ENCODE peak calls at places on chromosome 6, in seven cellular contexts. F is fibroblast of lung, J is lung, N is ovary, H is thoracic aorta, Z is pancreas, I is mucosa of descending colon. Y is an unnamed sample.

GRCh38 chr6:39203804-39204495 is 25.3 kb downstream of the KCNK5 start:
- DNase-seq in F (no peak), J (peak; percentile 91), N (no peak), H (no peak), Z (no peak), I (peak; percentile 94), Y (no peak)

GRCh38 chr6:34370371-34370770 is 22.1 kb downstream of the NUDT3 start:
- DNase-seq in F (no peak), J (no peak), N (no peak), H (no peak), Z (no peak), I (no peak), Y (no peak)

GRCh38 chr6:168165373-168165772 is 86.4 kb upstream of the FRMD1 start:
- DNase-seq in F (no peak), J (peak; percentile 13), N (no peak), H (no peak), Z (no peak), I (no peak), Y (peak; percentile 52)

GRCh38 chr6:16127471-16127870 is 1.4 kb upstream of the MYLIP start:
- DNase-seq in F (no peak), J (no peak), N (no peak), H (no peak), Z (no peak), I (no peak), Y (no peak)

GRCh38 chr6:99341862-99342455 is 7.5 kb downstream of the FAXC start:
- DNase-seq in F (no peak), J (no peak), N (no peak), H (no peak), Z (no peak), I (no peak), Y (no peak)

GRCh38 chr6:155117266-155117665 is 122.2 kb downstream of the TIAM2 start:
- DNase-seq in F (peak; percentile 69), J (no peak), N (no peak), H (no peak), Z (no peak), I (no peak), Y (no peak)

GRCh38 chr6:11621119-11621518 is 83.6 kb downstream of the TMEM170B start:
- DNase-seq in F (no peak), J (no peak), N (no peak), H (no peak), Z (no peak), I (no peak), Y (no peak)

GRCh38 chr6:106514281-106514885 is 114.9 kb downstream of the RTN4IP1 start:
- DNase-seq in F (no peak), J (no peak), N (no peak), H (no peak), Z (no peak), I (no peak), Y (no peak)

GRCh38 chr6:170375661-170376060 is 69.1 kb downstream of the FAM120B start:
- DNase-seq in F (no peak), J (no peak), N (no peak), H (no peak), Z (no peak), I (no peak), Y (no peak)

GRCh38 chr6:113901482-113901881 is 44.3 kb downstream of the MARCKS start:
- DNase-seq in F (peak; percentile 12), J (no peak), N (no peak), H (no peak), Z (no peak), I (no peak), Y (no peak)

GRCh38 chr6:118618676-118619377 is 32.6 kb downstream of the CEP85L start:
- DNase-seq in F (peak; percentile 38), J (peak; percentile 50), N (no peak), H (peak; percentile 7), Z (peak; percentile 76), I (no peak), Y (peak; percentile 72)

GRCh38 chr6:156883497-156884252 is 106.5 kb downstream of the ARID1B start:
- DNase-seq in F (peak; percentile 20), J (peak; percentile 41), N (no peak), H (no peak), Z (no peak), I (no peak), Y (no peak)

GRCh38 chr6:157767071-157767750 is 55.8 kb upstream of the SNX9 start:
- DNase-seq in F (no peak), J (no peak), N (no peak), H (no peak), Z (no peak), I (no peak), Y (no peak)

GRCh38 chr6:167493961-167494697 is 169.2 kb downstream of the TTLL2 start:
- DNase-seq in F (no peak), J (no peak), N (peak; percentile 88), H (no peak), Z (peak; percentile 45), I (peak; percentile 63), Y (peak; percentile 64)

GRCh38 chr6:10028202-10028601 is 386.7 kb downstream of the TFAP2A start:
- DNase-seq in F (no peak), J (no peak), N (no peak), H (no peak), Z (no peak), I (no peak), Y (no peak)

GRCh38 chr6:143286280-143286795 is 164.2 kb downstream of the ADAT2 start:
- DNase-seq in F (peak; percentile 36), J (no peak), N (no peak), H (no peak), Z (no peak), I (no peak), Y (no peak)

GRCh38 chr6:79263366-79263765 is 28.9 kb upstream of the HMGN3 start:
- DNase-seq in F (no peak), J (no peak), N (no peak), H (no peak), Z (no peak), I (no peak), Y (no peak)

GRCh38 chr6:92888316-92888715 is 531.0 kb downstream of the EPHA7 start:
- DNase-seq in F (no peak), J (no peak), N (no peak), H (no peak), Z (no peak), I (no peak), Y (no peak)

GRCh38 chr6:123965894-123966293 is 162.2 kb downstream of the NKAIN2 start:
- DNase-seq in F (peak; percentile 37), J (no peak), N (no peak), H (no peak), Z (no peak), I (no peak), Y (no peak)

GRCh38 chr6:97141756-97142155 is 141.3 kb downstream of the MMS22L start:
- DNase-seq in F (no peak), J (no peak), N (no peak), H (no peak), Z (no peak), I (no peak), Y (no peak)

GRCh38 chr6:38871745-38872568 is 156.8 kb downstream of the DNAH8 start:
- DNase-seq in F (peak; percentile 60), J (peak; percentile 56), N (no peak), H (no peak), Z (peak; percentile 64), I (no peak), Y (no peak)

GRCh38 chr6:132300323-132300949 is 100.8 kb downstream of the MOXD1 start:
- DNase-seq in F (peak; percentile 77), J (no peak), N (no peak), H (no peak), Z (no peak), I (no peak), Y (no peak)

GRCh38 chr6:138724015-138724414 is 49.6 kb upstream of the CCDC28A start:
- DNase-seq in F (peak; percentile 13), J (no peak), N (no peak), H (no peak), Z (no peak), I (no peak), Y (no peak)

GRCh38 chr6:112237644-112238043 is 16.7 kb downstream of the LAMA4 start:
- DNase-seq in F (peak; percentile 100), J (peak; percentile 55), N (peak; percentile 52), H (peak; percentile 32), Z (no peak), I (no peak), Y (peak; percentile 78)

GRCh38 chr6:17015551-17016381 is 86.1 kb upstream of the STMND1 start:
- DNase-seq in F (no peak), J (peak; percentile 37), N (no peak), H (no peak), Z (no peak), I (peak; percentile 54), Y (no peak)

GRCh38 chr6:99019341-99019740 is 71.6 kb upstream of the FBXL4 start:
- DNase-seq in F (no peak), J (no peak), N (no peak), H (no peak), Z (no peak), I (no peak), Y (no peak)

DNA sequence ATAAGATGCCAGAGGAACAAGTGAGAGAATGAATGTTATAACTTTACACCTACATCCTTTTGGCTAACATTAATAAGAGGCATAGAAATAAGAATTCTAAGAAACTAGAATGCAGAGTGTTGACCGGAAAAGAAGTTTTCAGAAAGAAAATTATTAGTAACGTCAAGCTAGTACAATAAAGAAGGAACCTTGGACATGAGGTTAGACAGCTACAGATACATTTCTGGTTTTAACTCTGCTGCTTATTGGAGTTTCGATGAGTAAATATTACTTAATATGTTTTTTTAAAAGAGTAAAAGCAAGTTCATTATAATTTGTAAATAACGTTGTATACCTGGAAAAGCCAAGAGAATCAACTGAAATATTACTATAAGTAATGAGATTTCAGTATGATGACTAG is 22.7 kb downstream of the TAB2 start:
- DNase-seq in F (no peak), J (no peak), N (no peak), H (no peak), Z (no peak), I (no peak), Y (no peak)
- H3K4me1 ChIP-seq in F (peaks cover 4% of the 10 kb centered on the region), J (peaks cover 3% of the 10 kb centered on the region), N (peaks cover 9% of the 10 kb centered on the region), H (peaks cover 68% of the 10 kb centered on the region), Z (peaks cover 11% of the 10 kb centered on the region), I (peaks cover 19% of the 10 kb centered on the region), Y (peaks cover 52% of the 10 kb centered on the region)

GRCh38 chr6:25138024-25138696 is 141.0 kb upstream of the CARMIL1 start:
- DNase-seq in F (peak; percentile 85), J (peak; percentile 52), N (peak; percentile 53), H (peak; percentile 10), Z (no peak), I (peak; percentile 57), Y (peak; percentile 75)
- TF ChIP-seq CTCF in F (no peak), J (no peak), N (peak; percentile 42), H (peak; percentile 22), Z (no peak), I (no peak), Y (no peak)

GRCh38 chr6:41153992-41154625 is at the start of gene TREML1:
- DNase-seq in F (no peak), J (no peak), N (no peak), H (no peak), Z (no peak), I (no peak), Y (no peak)
- H3K4me3 ChIP-seq in F (no peak within 1 kb of the TSS), J (no peak within 1 kb of the TSS), N (no peak within 1 kb of the TSS), H (no peak within 1 kb of the TSS), Z (no peak within 1 kb of the TSS), I (no peak within 1 kb of the TSS), Y (no peak within 1 kb of the TSS)

DNA sequence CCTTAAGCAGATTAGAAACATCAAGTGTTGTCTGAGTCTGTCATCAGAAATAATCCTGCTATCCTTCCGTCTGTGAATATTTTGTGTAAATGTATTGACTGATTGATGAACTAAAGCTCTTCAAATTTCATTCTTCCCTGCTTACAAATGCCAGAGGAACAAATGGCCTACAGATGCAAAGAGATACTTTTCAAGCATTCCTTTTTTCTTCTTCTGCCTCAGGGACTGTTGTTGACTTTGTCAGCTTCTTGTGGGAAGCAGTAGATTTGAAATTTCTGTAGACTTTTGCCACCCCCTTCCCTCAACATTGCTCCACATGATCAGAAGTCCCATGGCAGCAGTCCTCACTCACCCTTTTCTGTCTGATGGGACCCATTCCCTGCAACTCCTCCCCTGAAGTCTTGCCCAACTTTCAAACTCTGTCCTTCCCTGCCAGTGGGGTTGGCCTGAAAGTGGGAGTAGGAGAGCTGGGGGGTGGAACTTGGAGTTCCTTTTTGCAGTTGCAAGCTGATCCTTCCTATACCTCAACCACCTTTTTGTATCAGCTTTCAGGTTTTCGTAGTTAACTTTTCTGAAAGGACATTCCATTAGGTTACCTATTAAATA is 38.4 kb upstream of the MLIP start:
- DNase-seq in F (no peak), J (no peak), N (no peak), H (no peak), Z (no peak), I (no peak), Y (no peak)
- H3K4me1 ChIP-seq in F (no peaks in the 10 kb centered on the region), J (no peaks in the 10 kb centered on the region), N (peaks cover 4% of the 10 kb centered on the region), H (no peaks in the 10 kb centered on the region), Z (no peaks in the 10 kb centered on the region), I (peaks cover 5% of the 10 kb centered on the region), Y (peaks cover 21% of the 10 kb centered on the region)